ENCODE peak calls at places on chromosome 4, in eight cellular contexts. Q is T-helper 1 cell; Z is cardiac fibroblast; D is non-pigmented ciliary epithelial cell; R is A549; X is stimulated activated CD8-positive, alpha-beta memory T cell treated with anti-CD3 and anti-CD28 coated beads, Interleukin-15, amount 100 ng/mL, for 4 hours; U is mesenchymal stem cell; P is CD4-positive, alpha-beta T cell. H is an unnamed sample.

GRCh38 chr4:47930971-47931804 is 16.8 kb upstream of the NFXL1 start:
- DNase-seq in U (no peak), Z (peak; percentile 82), P (no peak), R (no peak), Q (no peak), X (no peak), D (peak; percentile 75), H (no peak)

GRCh38 chr4:165715211-165715610 is 157.8 kb upstream of the TLL1 start:
- DNase-seq in R (no peak), X (no peak), P (no peak), Q (no peak), Z (no peak), D (no peak), U (no peak), H (no peak)

GRCh38 chr4:186936496-186937375 is 213.1 kb upstream of the FAT1 start:
- DNase-seq in U (peak; percentile 97), X (no peak), D (no peak), Z (peak; percentile 86), Q (no peak), P (no peak), R (peak; percentile 71), H (no peak)

GRCh38 chr4:37685726-37686372 is 327 bp downstream of the RELL1 start:
- DNase-seq in U (peak; percentile 69), R (peak; percentile 21), Q (peak; percentile 51), P (peak; percentile 40), X (no peak), D (no peak), Z (peak; percentile 48), H (peak; percentile 23)

GRCh38 chr4:141473952-141474351 is 162.4 kb upstream of the IL15 start:
- DNase-seq in U (no peak), X (no peak), D (no peak), Q (no peak), R (no peak), P (no peak), Z (peak; percentile 25), H (no peak)

GRCh38 chr4:110088670-110089069 is 109.7 kb downstream of the ELOVL6 start:
- DNase-seq in P (no peak), R (no peak), Z (peak; percentile 45), Q (no peak), D (peak; percentile 41), X (no peak), U (peak; percentile 81), H (no peak)

GRCh38 chr4:77095101-77095826 is 19.5 kb upstream of the CCNI start:
- DNase-seq in X (peak; percentile 26), D (no peak), U (peak; percentile 70), Q (peak; percentile 62), R (peak; percentile 33), Z (peak; percentile 73), P (peak; percentile 63), H (peak; percentile 30)

GRCh38 chr4:86841309-86841708 is 7.9 kb downstream of the SLC10A6 start:
- DNase-seq in U (no peak), P (no peak), Z (no peak), R (no peak), D (no peak), Q (no peak), X (no peak), H (no peak)

GRCh38 chr4:47641755-47642154 is 156.7 kb downstream of the ATP10D start:
- DNase-seq in D (no peak), Z (peak; percentile 23), U (peak; percentile 16), X (no peak), R (no peak), P (no peak), Q (no peak), H (no peak)

GRCh38 chr4:147633113-147633512 is 15.9 kb downstream of the TMEM184C start:
- DNase-seq in Z (peak; percentile 17), Q (no peak), U (peak; percentile 15), X (no peak), P (no peak), D (peak; percentile 86), R (no peak), H (no peak)

GRCh38 chr4:20323991-20324390 is 72.3 kb downstream of the SLIT2 start:
- DNase-seq in Q (no peak), D (no peak), R (no peak), U (peak; percentile 34), Z (peak; percentile 54), P (no peak), X (no peak), H (no peak)

GRCh38 chr4:82753725-82754410 is 44.7 kb downstream of the SCD5 start:
- DNase-seq in U (peak; percentile 47), Q (no peak), R (no peak), D (no peak), P (no peak), X (no peak), Z (no peak), H (no peak)

GRCh38 chr4:16050669-16051068 is 33.2 kb downstream of the PROM1 start:
- DNase-seq in Q (no peak), X (no peak), Z (no peak), R (no peak), P (no peak), U (no peak), D (no peak), H (no peak)

GRCh38 chr4:150960079-150960478 is 55.0 kb downstream of the LRBA start:
- DNase-seq in D (no peak), R (peak; percentile 10), U (peak; percentile 40), Q (no peak), X (no peak), P (no peak), Z (peak; percentile 69), H (no peak)

GRCh38 chr4:6701371-6701770 is 7.7 kb downstream of the S100P start:
- DNase-seq in X (no peak), U (no peak), Q (no peak), P (peak; percentile 34), D (no peak), R (no peak), Z (no peak), H (no peak)

GRCh38 chr4:15378055-15378454 is 49.8 kb upstream of the C1QTNF7 start:
- DNase-seq in D (no peak), R (no peak), Z (peak; percentile 83), P (no peak), U (peak; percentile 79), Q (no peak), X (no peak), H (no peak)

GRCh38 chr4:113355550-113356371 is 306.3 kb downstream of the ANK2 start:
- DNase-seq in U (peak; percentile 91), X (peak; percentile 47), D (peak; percentile 78), Z (peak; percentile 95), R (no peak), P (peak; percentile 38), Q (peak; percentile 24), H (peak; percentile 37)

H was measured in T-helper 22 cell.